ENCODE peak calls at places on chromosomes 3 and 15, in eight cellular contexts. Y, Z, P, A, S, W, T and E are unnamed samples.

GRCh38 chr3:24088782-24089181 is 143.7 kb downstream of the NR1D2 start:
- DNase-seq in Y (no peak), Z (no peak), P (no peak), A (no peak), S (no peak), W (no peak), T (no peak), E (no peak)

GRCh38 chr3:52429779-52430415 is 15.0 kb downstream of the SEMA3G start:
- DNase-seq in Y (no peak), Z (no peak), P (no peak), A (no peak), S (no peak), W (no peak), T (no peak), E (no peak)

GRCh38 chr3:17372362-17372761 is 370.1 kb downstream of the TBC1D5 start:
- DNase-seq in Y (no peak), Z (no peak), P (no peak), A (no peak), S (no peak), W (no peak), T (no peak), E (no peak)

GRCh38 chr15:88656760-88657221 is 18.0 kb downstream of the ISG20 start:
- DNase-seq in Y (no peak), Z (no peak), P (no peak), A (no peak), S (no peak), W (no peak), T (no peak), E (no peak)

GRCh38 chr3:141486416-141486734 is 452 bp upstream of the RASA2 start:
- DNase-seq in Y (no peak), Z (no peak), P (no peak), A (no peak), S (no peak), W (no peak), T (no peak), E (no peak)

GRCh38 chr15:87312221-87312620 is 944.3 kb downstream of the NTRK3 start:
- DNase-seq in Y (no peak), Z (no peak), P (no peak), A (no peak), S (no peak), W (no peak), T (no peak), E (no peak)

GRCh38 chr15:41607033-41607432 is 48.0 kb downstream of the TYRO3 start:
- DNase-seq in Y (no peak), Z (no peak), P (no peak), A (peak; percentile 91), S (no peak), W (peak; percentile 79), T (peak; percentile 78), E (no peak)

GRCh38 chr3:24591661-24592555 is 97.3 kb upstream of the THRB start:
- DNase-seq in Y (no peak), Z (no peak), P (no peak), A (peak; percentile 34), S (no peak), W (peak; percentile 45), T (no peak), E (no peak)

GRCh38 chr3:65877160-65877559 is 161.6 kb downstream of the MAGI1 start:
- DNase-seq in Y (no peak), Z (no peak), P (no peak), A (no peak), S (no peak), W (no peak), T (no peak), E (no peak)

GRCh38 chr3:43852066-43852465 is 161.3 kb downstream of the ABHD5 start:
- DNase-seq in Y (no peak), Z (no peak), P (no peak), A (peak; percentile 53), S (no peak), W (no peak), T (no peak), E (no peak)

GRCh38 chr3:45488581-45488980 is 100.2 kb downstream of the LARS2 start:
- DNase-seq in Y (no peak), Z (no peak), P (no peak), A (no peak), S (no peak), W (no peak), T (no peak), E (no peak)

GRCh38 chr15:48144889-48145288 is 24.1 kb downstream of the SLC24A5 start:
- DNase-seq in Y (no peak), Z (no peak), P (no peak), A (no peak), S (no peak), W (no peak), T (no peak), E (no peak)

GRCh38 chr3:149377408-149378111 is at the start of gene TM4SF1:
- DNase-seq in Y (no peak), Z (no peak), P (no peak), A (peak; percentile 57), S (no peak), W (no peak), T (no peak), E (no peak)

GRCh38 chr3:37825744-37826143 is 35.9 kb upstream of the CTDSPL start:
- DNase-seq in Y (no peak), Z (no peak), P (no peak), A (no peak), S (no peak), W (no peak), T (no peak), E (no peak)

GRCh38 chr15:44286814-44287555 is 1.5 kb upstream of the GOLM2 start:
- DNase-seq in Y (no peak), Z (no peak), P (no peak), A (no peak), S (no peak), W (no peak), T (no peak), E (no peak)

GRCh38 chr15:26051771-26052685 is 188.9 kb upstream of the ATP10A start:
- DNase-seq in Y (no peak), Z (no peak), P (no peak), A (peak; percentile 21), S (no peak), W (no peak), T (no peak), E (no peak)

GRCh38 chr3:64160000-64160690 is 65.1 kb downstream of the PRICKLE2 start:
- DNase-seq in Y (no peak), Z (no peak), P (no peak), A (no peak), S (no peak), W (no peak), T (no peak), E (no peak)

GRCh38 chr3:183324083-183324482 is 71.0 kb downstream of the B3GNT5 start:
- DNase-seq in Y (no peak), Z (no peak), P (no peak), A (no peak), S (no peak), W (no peak), T (no peak), E (no peak)

GRCh38 chr3:69761896-69762789 is 22.9 kb downstream of the MITF start:
- DNase-seq in Y (no peak), Z (no peak), P (no peak), A (peak; percentile 57), S (no peak), W (peak; percentile 72), T (peak; percentile 72), E (no peak)

GRCh38 chr3:157447026-157447694 is 10.5 kb downstream of the PTX3 start:
- DNase-seq in Y (no peak), Z (no peak), P (no peak), A (no peak), S (no peak), W (no peak), T (no peak), E (no peak)

GRCh38 chr3:198032445-198032936 is 72.5 kb downstream of the LMLN start:
- DNase-seq in Y (no peak), Z (no peak), P (no peak), A (no peak), S (no peak), W (no peak), T (no peak), E (no peak)

GRCh38 chr3:151835751-151836550 is 22.0 kb downstream of the AADAC start:
- DNase-seq in Y (no peak), Z (no peak), P (no peak), A (no peak), S (no peak), W (peak; percentile 31), T (no peak), E (no peak)

GRCh38 chr15:28274211-28274610 is 47.8 kb downstream of the HERC2 start:
- DNase-seq in Y (no peak), Z (no peak), P (no peak), A (no peak), S (no peak), W (no peak), T (no peak), E (no peak)

GRCh38 chr3:177602601-177603136 is 405.4 kb upstream of the TBL1XR1 start:
- DNase-seq in Y (no peak), Z (no peak), P (no peak), A (no peak), S (no peak), W (no peak), T (no peak), E (no peak)

GRCh38 chr3:130758624-130759023 is 12.0 kb upstream of the PIK3R4 start:
- DNase-seq in Y (no peak), Z (no peak), P (no peak), A (no peak), S (no peak), W (no peak), T (no peak), E (no peak)

GRCh38 chr3:182914341-182914740 is 66.0 kb downstream of the DCUN1D1 start:
- DNase-seq in Y (no peak), Z (no peak), P (no peak), A (peak; percentile 9), S (no peak), W (no peak), T (no peak), E (no peak)

GRCh38 chr15:45121706-45122417 is 7.7 kb downstream of the DUOXA2 start:
- DNase-seq in Y (no peak), Z (no peak), P (no peak), A (peak; percentile 44), S (no peak), W (peak; percentile 76), T (peak; percentile 51), E (no peak)

GRCh38 chr3:46214751-46215352 is 6.7 kb upstream of the CCR1 start:
- DNase-seq in Y (peak; percentile 68), Z (no peak), P (no peak), A (no peak), S (peak; percentile 64), W (no peak), T (no peak), E (no peak)

GRCh38 chr3:96236499-96236898 is 577.9 kb upstream of the EPHA6 start:
- DNase-seq in Y (no peak), Z (no peak), P (no peak), A (no peak), S (no peak), W (no peak), T (no peak), E (no peak)

GRCh38 chr3:78724886-78725285 is 1042.9 kb downstream of the ROBO1 start:
- DNase-seq in Y (no peak), Z (no peak), P (no peak), A (no peak), S (no peak), W (no peak), T (no peak), E (no peak)

GRCh38 chr3:10816019-10816862 is at the start of gene SLC6A11:
- DNase-seq in Y (no peak), Z (peak; percentile 50), P (no peak), A (no peak), S (no peak), W (no peak), T (no peak), E (no peak)